ENCODE peak calls at places on chromosomes 7 and 10, in nine cellular contexts. L is stimulated activated CD8-positive, alpha-beta memory T cell treated with anti-CD3 and anti-CD28 coated beads, Interleukin-7, amount 100 ng/mL, for 1 hour; O is fibroblast of mammary gland; S is hippocampal formation; A is fibroblast of lung; E is stimulated activated naive CD8-positive, alpha-beta T cell treated with anti-CD3 and anti-CD28 coated beads, Interleukin-15, Interleukin-2, amounts not matched to agents 100 U/mL and 50 U/mL, for 24 hours; F is left ventricle myocardium superior; T is cardiac fibroblast; Q is pancreas. M is an unnamed sample.

GRCh38 chr7:47669178-47669878 is 87.4 kb upstream of the TNS3 start:
- DNase-seq in A (peak), S (no peak), Q (no peak), L (no peak), T (peak), E (peak), O (peak), F (peak), M (peak)

GRCh38 chr10:16742165-16742960 is 74.9 kb downstream of the RSU1 start:
- DNase-seq in L (no peak), O (no peak), T (no peak), E (no peak), Q (no peak), A (no peak), F (no peak), S (no peak), M (no peak)

GRCh38 chr10:7826971-7827370 is 8.7 kb downstream of the TAF3 start:
- DNase-seq in A (peak), T (peak), F (no peak), Q (peak), S (no peak), O (peak), E (no peak), L (no peak), M (no peak)

GRCh38 chr10:43060291-43060690 is 16.6 kb upstream of the RET start:
- DNase-seq in L (no peak), E (no peak), A (no peak), S (no peak), F (peak), Q (peak), O (no peak), T (no peak), M (peak)

GRCh38 chr7:26291699-26292538 is at the start of gene SNX10:
- DNase-seq in A (peak), T (peak), Q (peak), O (no peak), S (no peak), L (peak), E (peak), F (peak), M (peak)

GRCh38 chr10:70745555-70745954 is 39.6 kb downstream of the TBATA start:
- DNase-seq in Q (peak), T (no peak), O (no peak), E (no peak), F (no peak), L (no peak), S (no peak), A (no peak), M (no peak)

GRCh38 chr7:126574276-126574675 is 678.5 kb downstream of the GRM8 start:
- DNase-seq in S (no peak), T (no peak), F (no peak), Q (no peak), L (no peak), A (peak), E (no peak), O (peak), M (no peak)

GRCh38 chr10:12628964-12629766 is 279.8 kb downstream of the CAMK1D start:
- DNase-seq in O (no peak), Q (no peak), E (no peak), A (peak), F (no peak), S (no peak), L (no peak), T (no peak), M (peak)

GRCh38 chr7:157556339-157556944 is 219.6 kb downstream of the DNAJB6 start:
- DNase-seq in L (no peak), O (no peak), Q (no peak), S (no peak), A (no peak), T (no peak), F (peak), E (no peak), M (no peak)

GRCh38 chr7:100829150-100829716 is 1.9 kb upstream of the EPHB4 start:
- DNase-seq in T (peak), L (no peak), E (no peak), F (peak), S (no peak), Q (no peak), O (no peak), A (no peak), M (peak)

GRCh38 chr7:43649755-43650274 is 66.9 kb downstream of the STK17A start:
- DNase-seq in E (peak), L (peak), F (no peak), S (no peak), A (peak), O (no peak), T (no peak), Q (no peak), M (no peak)

M was measured in left lobe of liver.